ENCODE peak calls at places on chromosomes 16 and 17, in ten cellular contexts. Y is GM23248; P is lung; X is CD8-positive, alpha-beta memory T cell; W is HepG2; I is heart left ventricle; Z is stomach; J is tibial artery; Q is A549; L is iPS DF 6.9. C is an unnamed sample.
A peak's percentile ranks its signal among the peaks of the same experiment; 100 is the strongest.

GRCh38 chr16:53103811-53104210 is 49.0 kb downstream of the CHD9 start:
- DNase-seq in Y (no peak), P (no peak), X (no peak), W (no peak), I (no peak), Z (no peak), J (no peak), Q (no peak), L (no peak), C (no peak)

GRCh38 chr17:38428150-38428642 is at the start of gene ARHGAP23:
- DNase-seq in Y (peak; percentile 84), P (peak; percentile 68), X (peak; percentile 24), W (no peak), I (peak; percentile 82), Z (peak; percentile 64), J (peak; percentile 88), Q (peak; percentile 57), L (no peak), C (no peak)

GRCh38 chr16:55842369-55843104 is 9.6 kb upstream of the CES1 start:
- DNase-seq in Y (peak; percentile 63), P (no peak), X (no peak), W (peak; percentile 56), I (no peak), Z (no peak), J (no peak), Q (peak; percentile 64), L (peak; percentile 22), C (no peak)

GRCh38 chr17:68831170-68831569 is 124.0 kb downstream of the ABCA8 start:
- DNase-seq in Y (no peak), P (no peak), X (no peak), W (no peak), I (no peak), Z (no peak), J (no peak), Q (no peak), L (no peak), C (no peak)

GRCh38 chr16:14611660-14612059 is 18.4 kb downstream of the PARN start:
- DNase-seq in Y (no peak), P (no peak), X (no peak), W (no peak), I (no peak), Z (no peak), J (no peak), Q (no peak), L (no peak), C (no peak)

GRCh38 chr17:47836601-47837000 is 4.5 kb downstream of the SCRN2 start:
- DNase-seq in Y (no peak), P (no peak), X (no peak), W (no peak), I (no peak), Z (no peak), J (no peak), Q (no peak), L (no peak), C (no peak)

GRCh38 chr17:18226284-18226945 is 980 bp downstream of the LLGL1 start:
- DNase-seq in Y (peak; percentile 49), P (no peak), X (no peak), W (no peak), I (no peak), Z (no peak), J (no peak), Q (no peak), L (no peak), C (no peak)

GRCh38 chr17:3475812-3476686 is at the start of gene ASPA:
- DNase-seq in Y (peak; percentile 47), P (no peak), X (no peak), W (no peak), I (no peak), Z (no peak), J (no peak), Q (no peak), L (no peak), C (no peak)

GRCh38 chr17:63542218-63542545 is 8.1 kb upstream of the DCAF7 start:
- DNase-seq in Y (no peak), P (no peak), X (no peak), W (no peak), I (no peak), Z (no peak), J (peak; percentile 40), Q (no peak), L (no peak), C (no peak)

GRCh38 chr17:79732804-79733691 is 2.3 kb downstream of the ENPP7 start:
- DNase-seq in Y (no peak), P (peak; percentile 35), X (peak; percentile 18), W (peak; percentile 54), I (peak; percentile 38), Z (peak; percentile 49), J (no peak), Q (no peak), L (no peak), C (no peak)

GRCh38 chr16:57695378-57696054 is 910 bp downstream of the DRC7 start:
- DNase-seq in Y (no peak), P (no peak), X (no peak), W (no peak), I (no peak), Z (no peak), J (no peak), Q (no peak), L (no peak), C (no peak)
- H3K4me1 ChIP-seq in Y (no peaks in the 10 kb centered on the region), P (no peaks in the 10 kb centered on the region), X (no peaks in the 10 kb centered on the region), W (peaks cover 81% of the 10 kb centered on the region), I (no peaks in the 10 kb centered on the region), Z (no peaks in the 10 kb centered on the region), J (no peaks in the 10 kb centered on the region), Q (peaks cover 5% of the 10 kb centered on the region), L (peaks cover 1% of the 10 kb centered on the region), C (peaks cover 22% of the 10 kb centered on the region)

GRCh38 chr17:81391964-81392908 is 3.0 kb upstream of the BAHCC1 start:
- DNase-seq in Y (peak; percentile 69), P (no peak), X (no peak), W (no peak), I (peak; percentile 62), Z (no peak), J (peak; percentile 92), Q (no peak), L (no peak), C (no peak)

GRCh38 chr17:81392909-81393654 is 2.2 kb upstream of the BAHCC1 start:
- DNase-seq in Y (peak; percentile 54), P (no peak), X (no peak), W (no peak), I (no peak), Z (no peak), J (no peak), Q (no peak), L (no peak), C (peak; percentile 49)

GRCh38 chr17:81394377-81394747 is 895 bp upstream of the BAHCC1 start:
- DNase-seq in Y (peak; percentile 52), P (no peak), X (no peak), W (no peak), I (no peak), Z (no peak), J (no peak), Q (no peak), L (no peak), C (no peak)

GRCh38 chr17:81394831-81395599 is at the start of gene BAHCC1:
- DNase-seq in Y (peak; percentile 100), P (peak; percentile 100), X (peak; percentile 59), W (peak; percentile 99), I (peak; percentile 100), Z (peak; percentile 100), J (peak; percentile 100), Q (peak; percentile 100), L (peak; percentile 97), C (peak; percentile 100)

GRCh38 chr17:81393684-81394376 is 1.4 kb upstream of the BAHCC1 start:
- DNase-seq in Y (peak; percentile 100), P (peak; percentile 100), X (no peak), W (peak; percentile 100), I (peak; percentile 100), Z (peak; percentile 100), J (peak; percentile 100), Q (peak; percentile 100), L (peak; percentile 96), C (peak; percentile 100)
- H3K4me1 ChIP-seq in Y (peaks cover 33% of the 10 kb centered on the region), P (peaks cover 10% of the 10 kb centered on the region), X (peaks cover 48% of the 10 kb centered on the region), W (peaks cover 90% of the 10 kb centered on the region), I (peaks cover 39% of the 10 kb centered on the region), Z (peaks cover 75% of the 10 kb centered on the region), J (peaks cover 44% of the 10 kb centered on the region), Q (peaks cover 42% of the 10 kb centered on the region), L (peaks cover 12% of the 10 kb centered on the region), C (peaks cover 14% of the 10 kb centered on the region)

GRCh38 chr16:88784856-88785105 is 239 bp downstream of the PIEZO1 start:
- DNase-seq in Y (no peak), P (no peak), X (no peak), W (no peak), I (no peak), Z (no peak), J (no peak), Q (no peak), L (no peak), C (no peak)

GRCh38 chr16:88787579-88788314 is 2.7 kb upstream of the PIEZO1 start:
- DNase-seq in Y (no peak), P (no peak), X (no peak), W (peak; percentile 73), I (no peak), Z (no peak), J (no peak), Q (no peak), L (no peak), C (no peak)

GRCh38 chr16:88783391-88784073 is 1.5 kb downstream of the PIEZO1 start:
- DNase-seq in Y (peak; percentile 61), P (no peak), X (no peak), W (no peak), I (no peak), Z (peak; percentile 54), J (peak; percentile 86), Q (no peak), L (no peak), C (no peak)

GRCh38 chr16:88784074-88784855 is 755 bp downstream of the PIEZO1 start:
- DNase-seq in Y (peak; percentile 93), P (peak; percentile 65), X (peak; percentile 40), W (peak; percentile 75), I (peak; percentile 77), Z (peak; percentile 66), J (peak; percentile 92), Q (peak; percentile 74), L (no peak), C (peak; percentile 78)

DNA sequence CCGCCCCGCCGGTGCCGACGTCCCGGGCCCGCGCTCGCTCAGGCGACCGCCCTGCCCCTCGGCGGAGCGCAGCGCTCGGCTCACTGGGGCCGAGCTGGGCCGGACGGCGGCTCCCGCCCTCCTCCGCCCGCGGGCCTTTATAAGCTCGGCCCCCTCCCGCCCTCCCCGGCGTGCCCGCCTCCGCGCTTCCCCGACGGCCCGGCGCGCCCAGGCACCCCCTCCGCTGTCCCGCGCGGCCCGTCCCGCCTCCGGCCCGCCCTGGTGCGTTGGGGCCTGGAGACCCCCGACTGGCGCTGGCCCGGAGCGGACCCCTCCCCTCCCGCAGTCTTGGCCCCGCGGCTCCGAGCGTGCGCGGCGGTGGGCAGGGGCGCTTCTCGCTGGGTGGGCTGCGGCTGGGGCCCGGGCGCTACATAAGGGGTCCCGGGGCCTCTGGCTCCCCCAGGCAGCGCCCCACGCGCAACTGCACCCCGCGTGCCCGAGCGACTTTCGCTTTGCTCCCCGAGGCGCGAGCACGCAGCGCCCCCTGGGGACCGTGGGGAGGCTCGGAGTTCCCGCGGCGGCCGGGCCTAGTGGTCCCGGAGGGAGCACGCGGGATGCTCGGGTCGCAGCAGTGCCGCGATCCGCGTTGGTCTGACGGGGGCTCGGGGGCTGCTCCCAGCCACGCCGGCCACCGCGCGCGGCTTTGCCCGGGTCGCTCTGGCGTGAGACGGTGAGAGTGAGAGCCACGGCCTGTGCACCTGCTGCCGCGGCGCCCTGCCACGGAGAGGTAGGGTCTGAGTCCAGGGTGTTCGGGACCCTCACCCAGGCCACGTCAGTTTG is at the start of gene PIEZO1:
- DNase-seq in Y (peak; percentile 86), P (peak; percentile 79), X (peak; percentile 82), W (no peak), I (peak; percentile 77), Z (peak; percentile 82), J (peak; percentile 84), Q (peak; percentile 70), L (no peak), C (peak; percentile 70)
- H3K4me1 ChIP-seq in Y (peaks cover 34% of the 10 kb centered on the region), P (peaks cover 14% of the 10 kb centered on the region), X (peaks cover 53% of the 10 kb centered on the region), W (peaks cover 76% of the 10 kb centered on the region), I (peaks cover 29% of the 10 kb centered on the region), Z (peaks cover 45% of the 10 kb centered on the region), J (peaks cover 39% of the 10 kb centered on the region), Q (peaks cover 40% of the 10 kb centered on the region), L (peaks cover 4% of the 10 kb centered on the region), C (peaks cover 41% of the 10 kb centered on the region)

GRCh38 chr17:49987290-49987585 is 7.8 kb downstream of the DLX3 start:
- DNase-seq in Y (no peak), P (no peak), X (no peak), W (no peak), I (no peak), Z (no peak), J (peak; percentile 23), Q (no peak), L (no peak), C (peak; percentile 24)
- H3K4me1 ChIP-seq in Y (peaks cover 11% of the 10 kb centered on the region), P (peaks cover 2% of the 10 kb centered on the region), X (no peaks in the 10 kb centered on the region), W (no peaks in the 10 kb centered on the region), I (no peaks in the 10 kb centered on the region), Z (peaks cover 6% of the 10 kb centered on the region), J (peaks cover 24% of the 10 kb centered on the region), Q (peaks cover 12% of the 10 kb centered on the region), L (no peaks in the 10 kb centered on the region), C (peaks cover 12% of the 10 kb centered on the region)